ENCODE peak calls at places on chromosomes 3 and 15, in six cellular contexts. W is anterior cingulate cortex, F is K562, C is NCI-H460, J is AG09319, S is thoracic aorta. H is an unnamed sample.

GRCh38 chr15:91541286-91541685 is 312.2 kb upstream of the SLCO3A1 start:
- DNase-seq in W (no peak), F (no peak), C (no peak), J (no peak), S (no peak), H (no peak)

GRCh38 chr3:47412842-47413520 is 32.2 kb downstream of the PTPN23 start:
- DNase-seq in W (no peak), F (peak), C (no peak), J (no peak), S (no peak), H (no peak)

GRCh38 chr3:123584284-123584987 is 417 bp downstream of the HACD2 start:
- DNase-seq in W (peak), F (peak), C (no peak), J (no peak), S (no peak), H (no peak)

GRCh38 chr3:98885851-98886250 is 15.6 kb downstream of the DCBLD2 start:
- DNase-seq in W (no peak), F (no peak), C (no peak), J (no peak), S (no peak), H (no peak)

GRCh38 chr3:107085261-107085660 is 292.0 kb upstream of the CCDC54 start:
- DNase-seq in W (no peak), F (no peak), C (no peak), J (no peak), S (no peak), H (no peak)

GRCh38 chr3:127847236-127847720 is 25.0 kb upstream of the MGLL start:
- DNase-seq in W (no peak), F (no peak), C (no peak), J (no peak), S (no peak), H (no peak)

GRCh38 chr3:157263027-157263426 is 103.1 kb upstream of the CCNL1 start:
- DNase-seq in W (no peak), F (no peak), C (no peak), J (no peak), S (no peak), H (no peak)

GRCh38 chr3:42846682-42847522 is 28.8 kb downstream of the CYP8B1 start:
- DNase-seq in W (no peak), F (no peak), C (no peak), J (no peak), S (no peak), H (no peak)

GRCh38 chr3:186996356-186996755 is 66.0 kb downstream of the ST6GAL1 start:
- DNase-seq in W (no peak), F (no peak), C (no peak), J (no peak), S (no peak), H (no peak)

GRCh38 chr3:14150491-14151230 is 25.8 kb downstream of the TMEM43 start:
- DNase-seq in W (no peak), F (no peak), C (no peak), J (no peak), S (no peak), H (no peak)

GRCh38 chr15:56286213-56286612 is 42.5 kb upstream of the RFX7 start:
- DNase-seq in W (no peak), F (no peak), C (no peak), J (no peak), S (no peak), H (peak)

GRCh38 chr3:127849368-127849767 is 27.1 kb upstream of the MGLL start:
- DNase-seq in W (no peak), F (no peak), C (no peak), J (no peak), S (no peak), H (no peak)

GRCh38 chr3:19348929-19349564 is 200.7 kb downstream of the KCNH8 start:
- DNase-seq in W (no peak), F (peak), C (peak), J (no peak), S (no peak), H (peak)

GRCh38 chr15:37133619-37134018 is 33.3 kb upstream of the MEIS2 start:
- DNase-seq in W (no peak), F (no peak), C (no peak), J (no peak), S (no peak), H (no peak)

GRCh38 chr15:71110800-71111565 is 4.3 kb upstream of the THSD4 start:
- DNase-seq in W (no peak), F (no peak), C (no peak), J (no peak), S (no peak), H (no peak)

GRCh38 chr15:95659646-95660045 is 670.9 kb upstream of the NR2F2 start:
- DNase-seq in W (no peak), F (no peak), C (no peak), J (no peak), S (no peak), H (no peak)

GRCh38 chr15:73601449-73602425 is 31.5 kb downstream of the NPTN start:
- DNase-seq in W (no peak), F (no peak), C (no peak), J (no peak), S (no peak), H (no peak)

GRCh38 chr3:94374439-94375161 is 311.7 kb downstream of the NSUN3 start:
- DNase-seq in W (no peak), F (no peak), C (no peak), J (no peak), S (no peak), H (no peak)